ENCODE peak calls at places on chromosome 21, in seven cellular contexts. F is A549, S is endodermal cell, Q is SJSA1, G is heart left ventricle, R is AG04450, T is astrocyte. Z is an unnamed sample.

GRCh38 chr21:26632691-26633090 is 59.6 kb upstream of the CYYR1 start:
- DNase-seq in F (no peak), S (no peak), Q (no peak), G (no peak), R (no peak), T (no peak), Z (no peak)

GRCh38 chr21:35585878-35586277 is 474.4 kb downstream of the SETD4 start:
- DNase-seq in F (no peak), S (no peak), Q (no peak), G (no peak), R (no peak), T (no peak), Z (no peak)

GRCh38 chr21:46079357-46080170 is 18.3 kb upstream of the COL6A2 start:
- DNase-seq in F (no peak), S (peak; percentile 42), Q (peak; percentile 85), G (no peak), R (peak; percentile 80), T (peak; percentile 82), Z (no peak)

GRCh38 chr21:14084701-14085100 is 126.1 kb downstream of the LIPI start:
- DNase-seq in F (no peak), S (no peak), Q (no peak), G (no peak), R (no peak), T (no peak), Z (no peak)

GRCh38 chr21:41640756-41641509 is 125.9 kb downstream of the RIPK4 start:
- DNase-seq in F (peak; percentile 21), S (no peak), Q (no peak), G (no peak), R (no peak), T (peak; percentile 67), Z (no peak)

GRCh38 chr21:42830456-42831455 is 48.6 kb downstream of the WDR4 start:
- DNase-seq in F (no peak), S (peak; percentile 67), Q (no peak), G (peak; percentile 13), R (no peak), T (no peak), Z (peak; percentile 45)

GRCh38 chr21:46096997-46097825 is 701 bp upstream of the COL6A2 start:
- DNase-seq in F (no peak), S (peak; percentile 59), Q (no peak), G (peak; percentile 29), R (no peak), T (no peak), Z (peak; percentile 64)

GRCh38 chr21:45598109-45598508 is 45.4 kb upstream of the PCBP3 start:
- DNase-seq in F (no peak), S (no peak), Q (no peak), G (no peak), R (no peak), T (no peak), Z (no peak)

GRCh38 chr21:29261555-29262540 is 36.9 kb upstream of the BACH1 start:
- DNase-seq in F (no peak), S (no peak), Q (no peak), G (no peak), R (no peak), T (no peak), Z (no peak)

GRCh38 chr21:15539376-15539775 is 190.4 kb upstream of the USP25 start:
- DNase-seq in F (no peak), S (no peak), Q (no peak), G (no peak), R (no peak), T (no peak), Z (no peak)

GRCh38 chr21:42535602-42536171 is 22.0 kb downstream of the SLC37A1 start:
- DNase-seq in F (no peak), S (no peak), Q (no peak), G (no peak), R (no peak), T (no peak), Z (no peak)

DNA sequence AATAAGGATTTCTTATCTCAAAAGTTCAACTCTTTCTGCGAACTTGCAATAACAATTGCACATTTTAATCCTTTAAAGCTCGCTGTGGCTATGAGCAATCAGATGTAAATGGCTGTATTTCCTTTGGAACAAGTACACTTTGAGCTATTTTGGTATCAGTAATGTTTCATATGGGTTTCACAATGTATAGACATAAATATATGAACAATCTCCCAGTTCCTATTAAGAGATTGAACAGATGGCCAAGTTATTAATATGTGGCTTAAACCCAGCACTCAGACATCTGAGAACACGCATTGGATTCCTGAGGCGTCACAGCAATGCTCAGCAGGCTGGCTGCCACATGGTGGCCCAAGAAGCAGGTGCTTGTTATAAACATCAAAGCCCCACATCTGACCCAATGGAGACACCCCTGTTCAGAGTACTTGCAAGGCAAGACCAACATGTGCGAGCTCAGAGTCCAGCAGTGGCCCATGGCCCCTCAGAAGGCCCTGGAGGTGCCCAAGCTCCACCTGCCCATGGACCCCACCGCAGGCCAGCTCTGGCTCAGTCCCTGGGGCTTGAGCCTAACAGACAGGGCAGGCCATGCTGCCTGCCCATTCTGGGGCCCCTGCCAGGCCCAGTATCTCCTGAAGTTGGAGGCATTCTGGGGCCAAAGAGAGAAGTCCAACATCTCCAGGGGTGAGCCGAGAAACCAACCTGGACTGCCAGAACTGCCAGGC is 23.7 kb downstream of the PSMG1 start:
- DNase-seq in F (no peak), S (no peak), Q (no peak), G (no peak), R (peak; percentile 27), T (no peak), Z (no peak)
- H3K4me3 ChIP-seq in F (no peak overlapping the region), S (no peak overlapping the region), Q (no peak overlapping the region), G (no peak overlapping the region), R (no peak overlapping the region), T (no peak overlapping the region), Z (no peak overlapping the region)

GRCh38 chr21:10627316-10627863 is 106.0 kb downstream of the TPTE start:
- DNase-seq in F (no peak), S (no peak), Q (no peak), G (no peak), R (no peak), T (no peak), Z (no peak)
- H3K9me3 ChIP-seq in F (no peaks in the 10 kb centered on the region), S (peaks cover 56% of the 10 kb centered on the region), Q (no peaks in the 10 kb centered on the region), G (no peaks in the 10 kb centered on the region), R (peaks cover 18% of the 10 kb centered on the region), T (peaks cover 2% of the 10 kb centered on the region), Z (no peaks in the 10 kb centered on the region)

DNA sequence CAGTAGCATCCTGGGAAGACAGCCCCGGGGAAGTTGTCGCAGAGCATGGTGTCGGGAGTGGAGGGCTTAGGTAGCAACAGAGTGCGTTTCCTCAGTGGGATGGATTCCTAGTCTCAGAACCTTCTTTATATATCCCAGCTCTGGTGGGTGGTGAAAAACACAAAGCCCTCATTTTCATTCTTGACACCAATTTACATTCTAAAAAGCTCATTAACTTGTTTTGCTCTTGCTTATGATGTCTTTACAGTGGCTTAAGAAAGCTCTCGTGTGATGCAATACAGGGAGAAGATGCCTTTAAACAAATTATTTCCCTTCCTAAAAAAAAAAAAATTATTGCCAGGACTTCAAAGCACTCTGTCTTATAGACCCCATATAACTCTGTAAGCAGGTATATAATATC is at the start of gene KRTAP8-1:
- DNase-seq in F (no peak), S (no peak), Q (no peak), G (no peak), R (no peak), T (no peak), Z (no peak)
- H3K27ac ChIP-seq in F (no peak within 1 kb of the TSS), S (no peak within 1 kb of the TSS), Q (no peak within 1 kb of the TSS), G (no peak within 1 kb of the TSS), R (no peak within 1 kb of the TSS), T (no peak within 1 kb of the TSS), Z (no peak within 1 kb of the TSS)

GRCh38 chr21:37373539-37373938 is 7.0 kb downstream of the DYRK1A start:
- DNase-seq in F (no peak), S (no peak), Q (no peak), G (no peak), R (no peak), T (peak; percentile 10), Z (no peak)

GRCh38 chr21:37372127-37372731 is 5.7 kb downstream of the DYRK1A start:
- DNase-seq in F (no peak), S (no peak), Q (no peak), G (no peak), R (no peak), T (no peak), Z (no peak)

GRCh38 chr21:37375866-37376574 is 9.4 kb downstream of the DYRK1A start:
- DNase-seq in F (no peak), S (no peak), Q (no peak), G (no peak), R (no peak), T (no peak), Z (no peak)

GRCh38 chr21:37371041-37371397 is 4.4 kb downstream of the DYRK1A start:
- DNase-seq in F (no peak), S (no peak), Q (no peak), G (no peak), R (no peak), T (no peak), Z (no peak)

DNA sequence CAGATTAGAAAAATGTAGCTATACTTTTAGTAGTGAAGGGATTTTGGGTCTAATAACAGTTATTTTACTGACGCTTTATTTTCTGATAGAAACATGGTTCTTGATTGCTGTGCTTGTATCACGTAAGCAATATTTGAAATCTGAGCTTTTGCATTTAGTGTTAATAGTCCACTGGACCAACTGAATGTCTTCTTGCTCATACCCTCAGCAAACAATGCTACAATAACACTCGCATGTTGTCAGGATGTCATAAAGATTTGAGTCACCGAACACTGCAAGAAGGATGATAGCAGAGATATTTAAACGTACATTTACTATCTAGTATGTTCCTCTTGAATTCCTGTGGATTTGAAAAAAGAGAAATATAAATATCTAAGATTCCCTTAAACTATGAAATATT is 7.5 kb downstream of the DYRK1A start:
- DNase-seq in F (no peak), S (no peak), Q (no peak), G (no peak), R (no peak), T (peak; percentile 50), Z (no peak)
- H3K4me3 ChIP-seq in F (no peak overlapping the region), S (no peak overlapping the region), Q (no peak overlapping the region), G (no peak overlapping the region), R (no peak overlapping the region), T (no peak overlapping the region), Z (no peak overlapping the region)

Z was measured in right cardiac atrium.